ENCODE peak calls at places on chromosomes 7 and 10, in seven cellular contexts. U, X, O, M, B, W and J are unnamed samples. For H3K4me1, the result is how much of the 10 kb centered on the place peaks cover.

GRCh38 chr10:112363696-112364688 is 9.9 kb upstream of the ACSL5 start:
- DNase-seq in B (no peak), M (no peak), U (no peak), O (no peak), W (peak), X (no peak), J (no peak)

GRCh38 chr7:97064972-97065587 is 40.4 kb upstream of the DLX5 start:
- DNase-seq in W (no peak), O (peak), B (no peak), X (peak), M (no peak), U (no peak), J (no peak)

GRCh38 chr10:52567247-52567580 is 205.4 kb downstream of the MBL2 start:
- DNase-seq in X (no peak), M (no peak), W (no peak), O (no peak), B (no peak), U (no peak), J (no peak)

GRCh38 chr7:105439174-105439893 is 50.6 kb upstream of the SRPK2 start:
- DNase-seq in B (no peak), X (peak), W (peak), O (no peak), M (no peak), U (no peak), J (peak)

GRCh38 chr10:23293145-23293724 is 51.4 kb downstream of the C10orf67 start:
- DNase-seq in X (peak), B (no peak), U (no peak), W (no peak), O (peak), M (no peak), J (no peak)

GRCh38 chr10:10564081-10564480 is 453.6 kb upstream of the CELF2 start:
- DNase-seq in U (no peak), X (no peak), W (no peak), B (no peak), M (no peak), O (no peak), J (no peak)

GRCh38 chr7:93943816-93944540 is 22.4 kb downstream of the GNG11 start:
- DNase-seq in U (no peak), O (no peak), M (no peak), B (no peak), W (no peak), X (no peak), J (no peak)

GRCh38 chr10:97922378-97922758 is 72.7 kb downstream of the GOLGA7B start:
- DNase-seq in B (no peak), O (no peak), U (no peak), W (no peak), M (no peak), X (no peak), J (no peak)

GRCh38 chr7:16083931-16084330 is 337.4 kb downstream of the CRPPA start:
- DNase-seq in W (no peak), X (peak), O (no peak), U (no peak), B (no peak), M (no peak), J (no peak)

GRCh38 chr7:21253740-21254687 is 173.9 kb upstream of the SP4 start:
- DNase-seq in U (no peak), O (peak), W (peak), M (no peak), B (no peak), X (peak), J (peak)

GRCh38 chr10:28592953-28593352 is 60.0 kb downstream of the WAC start:
- DNase-seq in B (no peak), U (no peak), O (no peak), M (no peak), W (no peak), X (peak), J (no peak)

GRCh38 chr10:129140861-129141260 is 326.2 kb upstream of the MGMT start:
- DNase-seq in U (no peak), B (no peak), X (no peak), W (no peak), M (no peak), O (no peak), J (no peak)

GRCh38 chr10:96706331-96706853 is 13.9 kb downstream of the PIK3AP1 start:
- DNase-seq in O (no peak), U (no peak), M (no peak), W (no peak), B (no peak), X (no peak), J (no peak)

GRCh38 chr7:106599343-106599698 is 61.6 kb downstream of the CCDC71L start:
- DNase-seq in W (peak), M (no peak), O (no peak), U (no peak), X (no peak), B (no peak), J (no peak)

GRCh38 chr7:123749537-123749857 is 694 bp upstream of the WASL start:
- DNase-seq in X (peak), M (no peak), B (no peak), O (no peak), U (no peak), W (no peak), J (no peak)

GRCh38 chr10:105797234-105797890 is 1156.3 kb downstream of the SORCS3 start:
- DNase-seq in O (no peak), M (no peak), X (peak), W (no peak), B (no peak), U (no peak), J (no peak)

GRCh38 chr10:100347568-100348195 is 649 bp downstream of the SCD start:
- DNase-seq in W (no peak), U (no peak), B (no peak), M (no peak), O (no peak), X (no peak), J (no peak)
- H3K4me1 ChIP-seq in W (under half), U (under half), B (under half), M (under half), O (under half), X (half or more), J (under half)

GRCh38 chr7:149569025-149569725 is 71.6 kb upstream of the ZNF746 start:
- DNase-seq in X (no peak), W (no peak), B (no peak), U (no peak), M (no peak), O (peak), J (no peak)
- TF ChIP-seq EP300 in X (no peak), W (no peak), B (no peak), U (no peak), M (no peak), O (peak), J (no peak)

GRCh38 chr7:87933953-87934698 is at the start of gene ADAM22:
- DNase-seq in X (peak), M (peak), W (peak), O (peak), U (peak), B (peak), J (peak)
- TF ChIP-seq POLR2A in X (peak), M (no peak), W (peak), O (peak), U (no peak), B (no peak), J (no peak)

DNA sequence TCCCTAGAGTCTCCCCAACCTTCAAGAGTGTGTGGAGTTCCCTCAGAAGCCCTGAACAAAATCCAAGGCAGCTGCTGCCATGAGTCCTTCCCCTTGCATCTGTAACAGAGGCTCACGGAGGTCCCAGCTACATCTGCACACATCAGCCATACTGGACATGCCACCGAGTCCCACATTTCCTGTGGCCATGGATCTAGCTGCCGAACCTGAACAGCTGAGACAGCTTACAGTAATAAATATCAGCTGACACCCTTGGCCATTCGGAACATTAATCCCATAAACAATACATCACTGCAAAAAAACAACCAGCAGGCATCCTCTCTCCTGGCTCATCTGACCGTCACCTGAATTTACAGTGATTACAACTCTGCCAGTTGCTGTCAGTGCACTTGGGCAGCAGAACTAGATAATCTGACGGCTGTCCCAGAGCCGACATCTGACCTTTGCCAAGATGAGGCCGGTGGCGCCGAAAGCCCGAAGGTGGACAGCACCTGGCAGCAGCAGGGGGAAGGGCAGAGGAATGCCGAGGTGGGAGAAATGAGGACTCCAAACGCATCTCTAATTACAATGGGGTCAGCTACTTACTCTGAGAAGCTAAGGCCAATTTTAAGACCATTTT is 33.6 kb downstream of the TRIM8 start:
- DNase-seq in U (peak), O (no peak), M (no peak), X (no peak), B (no peak), W (peak), J (no peak)
- H3K4me1 ChIP-seq in U (half or more), O (under half), M (half or more), X (under half), B (under half), W (half or more), J (half or more)

DNA sequence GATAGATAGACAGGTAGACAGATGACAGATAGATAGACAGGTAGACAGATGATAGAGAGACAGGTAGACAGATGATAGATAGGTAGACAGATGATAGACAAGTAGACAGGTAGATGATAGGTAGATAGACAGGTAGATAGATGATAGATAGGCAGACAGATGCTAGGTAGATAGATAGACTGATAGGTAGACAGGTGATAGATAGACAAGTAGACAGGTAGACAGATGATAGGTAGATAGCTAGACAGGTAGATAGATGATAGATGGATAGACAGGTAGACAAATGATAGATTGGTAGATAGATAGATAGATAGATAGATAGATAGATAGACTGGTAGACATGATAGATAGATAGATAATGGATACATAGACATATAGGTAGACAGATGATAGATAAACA is 93.4 kb upstream of the ADRB1 start:
- DNase-seq in U (no peak), M (no peak), B (no peak), W (no peak), O (no peak), X (no peak), J (no peak)
- TF ChIP-seq EP300 in U (no peak), M (no peak), B (no peak), W (no peak), O (no peak), X (no peak), J (no peak)

GRCh38 chr7:99141756-99142726 is 1.9 kb downstream of the SMURF1 start:
- DNase-seq in U (peak), X (peak), W (peak), B (peak), O (peak), M (peak), J (peak)
- TF ChIP-seq POLR2A in U (no peak), X (peak), W (no peak), B (peak), O (peak), M (peak), J (no peak)

DNA sequence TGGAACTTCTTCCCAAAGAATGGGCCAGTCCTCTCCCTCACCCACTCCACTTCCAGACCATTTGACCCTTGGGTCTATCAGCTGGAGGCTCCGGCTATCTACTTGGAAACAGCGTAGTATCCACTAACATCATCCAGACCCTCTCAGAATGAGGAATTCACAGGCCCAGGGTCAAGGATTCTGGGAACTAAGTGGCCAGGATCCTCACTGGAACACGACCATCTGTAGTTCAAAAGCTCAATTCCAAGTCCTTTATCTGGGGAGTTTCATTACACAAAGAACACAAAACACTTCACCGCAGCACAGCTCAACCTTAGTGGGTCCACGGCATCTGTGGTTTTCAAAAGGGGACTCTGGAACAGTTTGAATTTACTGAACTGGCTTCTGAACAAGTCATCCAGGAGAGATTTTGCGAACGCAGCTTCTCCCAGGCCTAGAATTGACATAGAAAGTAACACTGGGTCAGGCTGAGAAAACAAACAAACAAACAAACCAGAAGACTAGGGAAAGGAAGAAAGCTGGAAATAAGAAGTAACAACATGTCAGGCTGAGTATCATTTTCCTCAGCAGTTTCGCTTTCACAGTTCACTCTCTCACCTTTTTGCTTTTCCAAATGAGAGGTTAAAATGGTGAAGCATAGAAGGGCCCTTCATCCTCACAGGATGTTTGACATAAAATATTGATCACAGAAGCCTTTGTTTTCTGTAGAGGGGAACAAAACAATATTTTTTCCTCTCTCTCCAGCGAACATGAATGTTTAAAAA is 57.6 kb upstream of the USP6NL start:
- DNase-seq in B (no peak), O (no peak), U (no peak), M (no peak), W (no peak), X (no peak), J (no peak)
- H3K4me1 ChIP-seq in B (under half), O (under half), U (under half), M (under half), W (under half), X (under half), J (under half)

GRCh38 chr7:36943591-36944430 is 219.5 kb upstream of the AOAH start:
- DNase-seq in B (no peak), X (no peak), M (no peak), O (no peak), W (no peak), U (no peak), J (no peak)

GRCh38 chr7:36949711-36950600 is 225.7 kb upstream of the AOAH start:
- DNase-seq in W (peak), B (no peak), M (peak), O (no peak), U (peak), X (peak), J (no peak)

GRCh38 chr7:36944843-36945242 is 220.5 kb upstream of the AOAH start:
- DNase-seq in W (no peak), M (no peak), U (no peak), B (no peak), O (no peak), X (no peak), J (no peak)

GRCh38 chr7:36945612-36946400 is 221.5 kb upstream of the AOAH start:
- DNase-seq in M (no peak), B (no peak), U (no peak), X (no peak), W (peak), O (no peak), J (peak)

DNA sequence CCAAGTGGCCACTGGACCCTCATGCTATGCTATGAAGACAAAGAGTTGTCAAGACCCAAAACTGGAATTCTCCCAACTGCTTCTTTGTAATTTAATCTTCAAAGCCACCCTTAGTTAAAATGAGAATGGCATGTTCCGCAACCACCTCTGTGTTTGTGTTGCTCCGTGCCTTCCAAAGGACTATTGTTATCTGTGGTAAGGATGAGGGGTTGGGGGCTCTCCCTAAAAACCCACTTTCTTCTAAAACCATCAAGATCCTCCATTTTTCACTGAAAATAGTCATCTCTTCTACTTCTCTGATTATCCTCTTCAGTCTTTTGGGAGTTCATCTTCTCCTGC is 222.1 kb upstream of the AOAH start:
- DNase-seq in U (no peak), W (no peak), B (no peak), O (no peak), M (no peak), X (no peak), J (no peak)
- TF ChIP-seq EP300 in U (no peak), W (no peak), B (no peak), O (no peak), M (no peak), X (no peak), J (no peak)